ENCODE peak calls at places on chromosomes 5 and 9, in five cellular contexts. One of them, this sample, is unnamed.

GRCh38 chr5:28877050-28877449 is 1838.7 kb upstream of the CDH9 start:
- DNase-seq in stimulated activated CD4-positive, alpha-beta T cell treated with anti-CD3 and anti-CD28 coated beads, Interleukin-12 subunit alpha, Interleukin-12 subunit beta, amount 100 ng/mL, for 4 hours: no peak
- DNase-seq in AG04449: no peak
- DNase-seq in EL: no peak
- DNase-seq in activated naive CD8-positive, alpha-beta T cell treated with anti-CD3 and anti-CD28 coated beads, Interleukin-2, amount 50 U/mL, for 16 hours: no peak
- DNase-seq in this sample: no peak

GRCh38 chr9:113621309-113621791 is 157.8 kb downstream of the RGS3 start:
- DNase-seq in AG04449: no peak
- DNase-seq in activated naive CD8-positive, alpha-beta T cell treated with anti-CD3 and anti-CD28 coated beads, Interleukin-2, amount 50 U/mL, for 16 hours: no peak
- DNase-seq in stimulated activated CD4-positive, alpha-beta T cell treated with anti-CD3 and anti-CD28 coated beads, Interleukin-12 subunit alpha, Interleukin-12 subunit beta, amount 100 ng/mL, for 4 hours: no peak
- DNase-seq in EL: peak; percentile 97
- DNase-seq in this sample: no peak

GRCh38 chr9:124270504-124271335 is 13.0 kb downstream of the NEK6 start:
- DNase-seq in stimulated activated CD4-positive, alpha-beta T cell treated with anti-CD3 and anti-CD28 coated beads, Interleukin-12 subunit alpha, Interleukin-12 subunit beta, amount 100 ng/mL, for 4 hours: no peak
- DNase-seq in activated naive CD8-positive, alpha-beta T cell treated with anti-CD3 and anti-CD28 coated beads, Interleukin-2, amount 50 U/mL, for 16 hours: no peak
- DNase-seq in EL: no peak
- DNase-seq in AG04449: no peak
- DNase-seq in this sample: no peak

GRCh38 chr9:79154806-79155205 is 417.0 kb upstream of the TLE4 start:
- DNase-seq in EL: no peak
- DNase-seq in AG04449: no peak
- DNase-seq in activated naive CD8-positive, alpha-beta T cell treated with anti-CD3 and anti-CD28 coated beads, Interleukin-2, amount 50 U/mL, for 16 hours: no peak
- DNase-seq in stimulated activated CD4-positive, alpha-beta T cell treated with anti-CD3 and anti-CD28 coated beads, Interleukin-12 subunit alpha, Interleukin-12 subunit beta, amount 100 ng/mL, for 4 hours: no peak
- DNase-seq in this sample: no peak

GRCh38 chr5:127367029-127367428 is 76.4 kb downstream of the MEGF10 start:
- DNase-seq in stimulated activated CD4-positive, alpha-beta T cell treated with anti-CD3 and anti-CD28 coated beads, Interleukin-12 subunit alpha, Interleukin-12 subunit beta, amount 100 ng/mL, for 4 hours: no peak
- DNase-seq in AG04449: no peak
- DNase-seq in activated naive CD8-positive, alpha-beta T cell treated with anti-CD3 and anti-CD28 coated beads, Interleukin-2, amount 50 U/mL, for 16 hours: no peak
- DNase-seq in EL: no peak
- DNase-seq in this sample: no peak

GRCh38 chr9:134025606-134026541 is 593 bp downstream of the BRD3OS start:
- DNase-seq in EL: peak; percentile 60
- DNase-seq in activated naive CD8-positive, alpha-beta T cell treated with anti-CD3 and anti-CD28 coated beads, Interleukin-2, amount 50 U/mL, for 16 hours: no peak
- DNase-seq in stimulated activated CD4-positive, alpha-beta T cell treated with anti-CD3 and anti-CD28 coated beads, Interleukin-12 subunit alpha, Interleukin-12 subunit beta, amount 100 ng/mL, for 4 hours: peak; percentile 38
- DNase-seq in AG04449: no peak
- DNase-seq in this sample: peak; percentile 13

GRCh38 chr5:90015584-90016018 is 394.0 kb downstream of the CETN3 start:
- DNase-seq in EL: no peak
- DNase-seq in activated naive CD8-positive, alpha-beta T cell treated with anti-CD3 and anti-CD28 coated beads, Interleukin-2, amount 50 U/mL, for 16 hours: no peak
- DNase-seq in stimulated activated CD4-positive, alpha-beta T cell treated with anti-CD3 and anti-CD28 coated beads, Interleukin-12 subunit alpha, Interleukin-12 subunit beta, amount 100 ng/mL, for 4 hours: no peak
- DNase-seq in AG04449: no peak
- DNase-seq in this sample: no peak

GRCh38 chr5:74206571-74207550 is 433.7 kb downstream of the ENC1 start:
- DNase-seq in stimulated activated CD4-positive, alpha-beta T cell treated with anti-CD3 and anti-CD28 coated beads, Interleukin-12 subunit alpha, Interleukin-12 subunit beta, amount 100 ng/mL, for 4 hours: no peak
- DNase-seq in EL: peak; percentile 93
- DNase-seq in AG04449: peak; percentile 59
- DNase-seq in activated naive CD8-positive, alpha-beta T cell treated with anti-CD3 and anti-CD28 coated beads, Interleukin-2, amount 50 U/mL, for 16 hours: no peak
- DNase-seq in this sample: no peak

GRCh38 chr9:105188746-105189145 is 55.7 kb upstream of the SLC44A1 start:
- DNase-seq in activated naive CD8-positive, alpha-beta T cell treated with anti-CD3 and anti-CD28 coated beads, Interleukin-2, amount 50 U/mL, for 16 hours: no peak
- DNase-seq in stimulated activated CD4-positive, alpha-beta T cell treated with anti-CD3 and anti-CD28 coated beads, Interleukin-12 subunit alpha, Interleukin-12 subunit beta, amount 100 ng/mL, for 4 hours: no peak
- DNase-seq in AG04449: no peak
- DNase-seq in EL: no peak
- DNase-seq in this sample: no peak

GRCh38 chr9:76866689-76867088 is 39.2 kb downstream of the PRUNE2 start:
- DNase-seq in EL: peak; percentile 98
- DNase-seq in stimulated activated CD4-positive, alpha-beta T cell treated with anti-CD3 and anti-CD28 coated beads, Interleukin-12 subunit alpha, Interleukin-12 subunit beta, amount 100 ng/mL, for 4 hours: no peak
- DNase-seq in AG04449: peak; percentile 71
- DNase-seq in activated naive CD8-positive, alpha-beta T cell treated with anti-CD3 and anti-CD28 coated beads, Interleukin-2, amount 50 U/mL, for 16 hours: no peak
- DNase-seq in this sample: no peak

GRCh38 chr5:128446-128845 is 36.5 kb downstream of the PLEKHG4B start:
- DNase-seq in AG04449: no peak
- DNase-seq in activated naive CD8-positive, alpha-beta T cell treated with anti-CD3 and anti-CD28 coated beads, Interleukin-2, amount 50 U/mL, for 16 hours: no peak
- DNase-seq in EL: peak; percentile 44
- DNase-seq in stimulated activated CD4-positive, alpha-beta T cell treated with anti-CD3 and anti-CD28 coated beads, Interleukin-12 subunit alpha, Interleukin-12 subunit beta, amount 100 ng/mL, for 4 hours: no peak
- DNase-seq in this sample: no peak

GRCh38 chr9:136186386-136186785 is 18.5 kb downstream of the LHX3 start:
- DNase-seq in stimulated activated CD4-positive, alpha-beta T cell treated with anti-CD3 and anti-CD28 coated beads, Interleukin-12 subunit alpha, Interleukin-12 subunit beta, amount 100 ng/mL, for 4 hours: no peak
- DNase-seq in activated naive CD8-positive, alpha-beta T cell treated with anti-CD3 and anti-CD28 coated beads, Interleukin-2, amount 50 U/mL, for 16 hours: no peak
- DNase-seq in EL: no peak
- DNase-seq in AG04449: no peak
- DNase-seq in this sample: no peak

GRCh38 chr9:72292184-72292787 is 72.7 kb downstream of the ZFAND5 start:
- DNase-seq in stimulated activated CD4-positive, alpha-beta T cell treated with anti-CD3 and anti-CD28 coated beads, Interleukin-12 subunit alpha, Interleukin-12 subunit beta, amount 100 ng/mL, for 4 hours: no peak
- DNase-seq in activated naive CD8-positive, alpha-beta T cell treated with anti-CD3 and anti-CD28 coated beads, Interleukin-2, amount 50 U/mL, for 16 hours: no peak
- DNase-seq in AG04449: no peak
- DNase-seq in EL: peak; percentile 45
- DNase-seq in this sample: no peak

GRCh38 chr5:127685662-127686061 is 17.5 kb upstream of the CCDC192 start:
- DNase-seq in AG04449: no peak
- DNase-seq in stimulated activated CD4-positive, alpha-beta T cell treated with anti-CD3 and anti-CD28 coated beads, Interleukin-12 subunit alpha, Interleukin-12 subunit beta, amount 100 ng/mL, for 4 hours: no peak
- DNase-seq in EL: no peak
- DNase-seq in activated naive CD8-positive, alpha-beta T cell treated with anti-CD3 and anti-CD28 coated beads, Interleukin-2, amount 50 U/mL, for 16 hours: no peak
- DNase-seq in this sample: no peak